ENCODE peak calls at places on chromosomes 5 and 9, in four cellular contexts. One of them, this sample, is unnamed.

GRCh38 chr5:35618297-35618636 is 604 bp downstream of the SPEF2 start:
- DNase-seq in transverse colon: no peak
- DNase-seq in A549: no peak
- DNase-seq in GM12891: peak
- DNase-seq in this sample: no peak

GRCh38 chr9:91423785-91424402 is at the start of gene NFIL3:
- DNase-seq in A549: peak
- DNase-seq in GM12891: peak
- DNase-seq in transverse colon: peak
- DNase-seq in this sample: peak

GRCh38 chr5:4518924-4519660 is 621.0 kb upstream of the ADAMTS16 start:
- DNase-seq in A549: no peak
- DNase-seq in transverse colon: no peak
- DNase-seq in GM12891: no peak
- DNase-seq in this sample: no peak

GRCh38 chr5:160539431-160539830 is 117.8 kb downstream of the PTTG1 start:
- DNase-seq in transverse colon: no peak
- DNase-seq in A549: no peak
- DNase-seq in GM12891: no peak
- DNase-seq in this sample: no peak

GRCh38 chr5:53362521-53362941 is 117.9 kb upstream of the FST start:
- DNase-seq in A549: peak
- DNase-seq in transverse colon: no peak
- DNase-seq in GM12891: no peak
- DNase-seq in this sample: peak

GRCh38 chr5:123810253-123810652 is 298.3 kb downstream of the CSNK1G3 start:
- DNase-seq in transverse colon: peak
- DNase-seq in GM12891: no peak
- DNase-seq in A549: peak
- DNase-seq in this sample: no peak

GRCh38 chr5:131983244-131983771 is 28.1 kb downstream of the ACSL6 start:
- DNase-seq in transverse colon: no peak
- DNase-seq in GM12891: no peak
- DNase-seq in A549: no peak
- DNase-seq in this sample: no peak

GRCh38 chr5:154901276-154901675 is 36.7 kb downstream of the GEMIN5 start:
- DNase-seq in GM12891: no peak
- DNase-seq in A549: no peak
- DNase-seq in transverse colon: no peak
- DNase-seq in this sample: no peak

DNA sequence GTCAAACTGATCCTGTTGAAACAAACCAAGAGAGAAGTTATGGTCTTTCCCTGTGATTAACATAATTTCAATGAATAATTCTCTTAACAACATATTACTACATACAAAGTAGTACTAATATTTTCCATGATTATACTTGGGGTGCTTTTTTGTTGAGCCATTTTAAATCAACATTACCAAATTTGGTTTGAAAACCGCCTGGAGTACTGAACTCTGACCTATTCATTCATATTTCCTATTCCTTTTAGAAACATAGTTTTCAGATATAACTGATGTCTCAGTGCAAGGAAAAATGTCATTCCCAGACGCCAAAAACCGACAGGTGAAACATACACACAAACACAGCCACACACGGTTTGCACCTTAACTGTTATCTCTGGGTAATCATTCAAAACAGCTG is 48.0 kb downstream of the FNBP1 start:
- DNase-seq in transverse colon: no peak
- DNase-seq in A549: no peak
- DNase-seq in GM12891: no peak
- DNase-seq in this sample: no peak
- TF ChIP-seq POLR2A in transverse colon: no peak
- TF ChIP-seq POLR2A in A549: no peak
- TF ChIP-seq POLR2A in GM12891: no peak
- TF ChIP-seq POLR2A in this sample: no peak

GRCh38 chr9:121736147-121736721 is 84.8 kb downstream of the DAB2IP start:
- DNase-seq in A549: peak
- DNase-seq in GM12891: no peak
- DNase-seq in transverse colon: peak
- DNase-seq in this sample: no peak
- TF ChIP-seq POLR2A in A549: no peak
- TF ChIP-seq POLR2A in GM12891: no peak
- TF ChIP-seq POLR2A in transverse colon: peak
- TF ChIP-seq POLR2A in this sample: no peak

GRCh38 chr9:101485873-101486692 is 47.6 kb upstream of the RNF20 start:
- DNase-seq in GM12891: no peak
- DNase-seq in transverse colon: peak
- DNase-seq in A549: peak
- DNase-seq in this sample: no peak
- TF ChIP-seq POLR2A in GM12891: no peak
- TF ChIP-seq POLR2A in transverse colon: peak
- TF ChIP-seq POLR2A in A549: peak
- TF ChIP-seq POLR2A in this sample: no peak

GRCh38 chr9:124360277-124360676 is 55.0 kb downstream of the PSMB7 start:
- DNase-seq in A549: no peak
- DNase-seq in GM12891: no peak
- DNase-seq in transverse colon: no peak
- DNase-seq in this sample: no peak

GRCh38 chr9:124357591-124358361 is 57.5 kb downstream of the PSMB7 start:
- DNase-seq in GM12891: no peak
- DNase-seq in transverse colon: no peak
- DNase-seq in A549: no peak
- DNase-seq in this sample: no peak

GRCh38 chr9:124359841-124360240 is 55.4 kb downstream of the PSMB7 start:
- DNase-seq in A549: no peak
- DNase-seq in GM12891: no peak
- DNase-seq in transverse colon: no peak
- DNase-seq in this sample: no peak

GRCh38 chr9:124358617-124359016 is 56.6 kb downstream of the PSMB7 start:
- DNase-seq in A549: no peak
- DNase-seq in transverse colon: no peak
- DNase-seq in GM12891: no peak
- DNase-seq in this sample: no peak

GRCh38 chr9:124359426-124359825 is 55.8 kb downstream of the PSMB7 start:
- DNase-seq in A549: no peak
- DNase-seq in GM12891: no peak
- DNase-seq in transverse colon: no peak
- DNase-seq in this sample: no peak
- TF ChIP-seq POLR2A in A549: no peak
- TF ChIP-seq POLR2A in GM12891: no peak
- TF ChIP-seq POLR2A in transverse colon: no peak
- TF ChIP-seq POLR2A in this sample: no peak

GRCh38 chr5:181189363-181189961 is 15.5 kb downstream of the TRIM7 start:
- DNase-seq in GM12891: no peak
- DNase-seq in A549: no peak
- DNase-seq in transverse colon: peak
- DNase-seq in this sample: no peak
- TF ChIP-seq POLR2A in GM12891: no peak
- TF ChIP-seq POLR2A in A549: no peak
- TF ChIP-seq POLR2A in transverse colon: no peak
- TF ChIP-seq POLR2A in this sample: no peak

DNA sequence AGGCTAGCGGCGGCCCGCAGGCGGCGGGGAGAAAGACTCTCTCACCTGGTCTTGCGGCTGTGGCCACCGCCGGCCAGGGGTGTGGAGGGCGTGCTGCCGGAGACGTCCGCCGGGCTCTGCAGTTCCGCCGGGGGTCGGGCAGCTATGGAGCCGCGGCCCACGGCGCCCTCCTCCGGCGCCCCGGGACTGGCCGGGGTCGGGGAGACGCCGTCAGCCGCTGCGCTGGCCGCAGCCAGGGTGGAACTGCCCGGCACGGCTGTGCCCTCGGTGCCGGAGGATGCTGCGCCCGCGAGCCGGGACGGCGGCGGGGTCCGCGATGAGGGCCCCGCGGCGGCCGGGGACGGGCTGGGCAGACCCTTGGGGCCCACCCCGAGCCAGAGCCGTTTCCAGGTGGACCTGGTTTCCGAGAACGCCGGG is 253 bp downstream of the SLC12A2 start:
- DNase-seq in transverse colon: no peak
- DNase-seq in GM12891: peak
- DNase-seq in A549: no peak
- DNase-seq in this sample: no peak
- TF ChIP-seq POLR2A in transverse colon: peak
- TF ChIP-seq POLR2A in GM12891: no peak
- TF ChIP-seq POLR2A in A549: no peak
- TF ChIP-seq POLR2A in this sample: peak